ENCODE peak calls at places on chromosomes 5 and 9, in seven cellular contexts. X is mesenchymal stem cell, R is hepatocyte, D is H9, O is substantia nigra, C is EH, A is germinal center. U is an unnamed sample.

GRCh38 chr5:56964173-56964572 is 12.2 kb upstream of the MIER3 start:
- DNase-seq in A (no peak), R (no peak), X (peak; percentile 48), O (no peak), D (no peak), C (no peak), U (no peak)

GRCh38 chr9:36029765-36030528 is 6.8 kb upstream of the RECK start:
- DNase-seq in X (peak; percentile 91), C (peak; percentile 97), O (no peak), D (no peak), A (peak; percentile 43), R (peak; percentile 35), U (no peak)

GRCh38 chr5:115543931-115544370 is 624 bp downstream of the FEM1C start:
- DNase-seq in D (no peak), O (peak; percentile 54), X (peak; percentile 76), A (peak; percentile 36), C (peak; percentile 68), R (peak; percentile 62), U (peak; percentile 16)

GRCh38 chr9:116461632-116462031 is 225.5 kb upstream of the TRIM32 start:
- DNase-seq in A (no peak), R (no peak), D (no peak), C (no peak), O (no peak), X (no peak), U (no peak)

GRCh38 chr9:95852059-95853032 is 23.1 kb upstream of the ERCC6L2 start:
- DNase-seq in R (no peak), A (no peak), D (no peak), O (no peak), X (peak; percentile 67), C (peak; percentile 78), U (no peak)

GRCh38 chr9:131580358-131580757 is 35.0 kb downstream of the PRRT1B start:
- DNase-seq in A (no peak), D (no peak), O (no peak), C (no peak), X (no peak), R (no peak), U (no peak)

GRCh38 chr9:132849168-132849831 is 28.8 kb downstream of the AK8 start:
- DNase-seq in A (no peak), O (no peak), D (no peak), C (no peak), X (no peak), R (peak; percentile 33), U (no peak)

GRCh38 chr9:130311019-130311773 is 45.6 kb downstream of the HMCN2 start:
- DNase-seq in C (no peak), O (no peak), D (no peak), X (no peak), A (no peak), R (no peak), U (no peak)

GRCh38 chr5:17154211-17154996 is 63.0 kb upstream of the BASP1 start:
- DNase-seq in A (no peak), R (no peak), O (no peak), C (peak; percentile 87), X (no peak), D (no peak), U (no peak)

GRCh38 chr5:116722666-116723065 is 148.0 kb upstream of the SEMA6A start:
- DNase-seq in O (no peak), A (no peak), C (no peak), R (no peak), X (no peak), D (no peak), U (no peak)

GRCh38 chr9:112913326-112913725 is 22.6 kb upstream of the SLC46A2 start:
- DNase-seq in C (no peak), O (no peak), R (no peak), D (no peak), A (no peak), X (no peak), U (no peak)

GRCh38 chr5:97525780-97526179 is 342.7 kb upstream of the RIOK2 start:
- DNase-seq in C (no peak), R (no peak), O (no peak), A (no peak), D (no peak), X (no peak), U (no peak)

U was measured in WTC11.